ENCODE peak calls at places on chromosomes 3 and 15, in ten cellular contexts. S is Calu3; A is fibroblast of villous mesenchyme; J is IMR-90; X is dorsolateral prefrontal cortex; H is activated CD8-positive, alpha-beta T cell treated with anti-CD3 and anti-CD28 coated beads for 36 hours; K is neural crest cell; F is fibroblast of the aortic adventitia; R is OCI-LY7; C is ascending aorta. W is an unnamed sample.

GRCh38 chr15:100033140-100033857 is 300.1 kb upstream of the LYSMD4 start:
- DNase-seq in F (peak; percentile 54), C (no peak), J (peak; percentile 41), H (no peak), R (no peak), X (no peak), A (peak; percentile 71), K (no peak), S (no peak), W (no peak)

GRCh38 chr3:18079739-18080138 is 337.3 kb upstream of the TBC1D5 start:
- DNase-seq in S (no peak), X (no peak), J (peak; percentile 2), R (no peak), C (no peak), K (no peak), A (no peak), F (peak; percentile 30), H (no peak), W (no peak)

GRCh38 chr3:152519376-152519775 is 250.6 kb downstream of the MBNL1 start:
- DNase-seq in J (no peak), H (no peak), R (no peak), X (no peak), F (no peak), C (no peak), S (no peak), K (no peak), A (no peak), W (no peak)

GRCh38 chr3:93973160-93974126 is at the start of gene PROS1:
- DNase-seq in K (peak; percentile 63), F (peak; percentile 91), J (peak; percentile 68), R (peak; percentile 58), X (peak; percentile 61), S (peak; percentile 49), H (peak; percentile 63), C (peak; percentile 94), A (peak; percentile 87), W (peak; percentile 87)

GRCh38 chr15:55742927-55743614 is at the start of gene PRTG:
- DNase-seq in A (peak; percentile 87), H (no peak), S (peak; percentile 86), F (peak; percentile 75), J (peak; percentile 69), X (peak; percentile 39), R (no peak), C (peak; percentile 78), K (peak; percentile 96), W (peak; percentile 68)

GRCh38 chr15:65306551-65306950 is 2.1 kb downstream of the RNU5B-1 start:
- DNase-seq in H (no peak), K (no peak), F (no peak), J (no peak), X (no peak), C (no peak), R (no peak), A (no peak), S (no peak), W (no peak)

GRCh38 chr3:169041677-169042171 is 621.8 kb downstream of the MECOM start:
- DNase-seq in J (peak; percentile 80), F (peak; percentile 78), H (no peak), X (no peak), R (no peak), A (peak; percentile 75), K (no peak), S (no peak), C (no peak), W (no peak)

GRCh38 chr15:100809151-100809550 is 70.5 kb upstream of the ALDH1A3 start:
- DNase-seq in J (no peak), A (no peak), R (no peak), C (no peak), S (no peak), F (peak; percentile 28), H (no peak), X (no peak), K (no peak), W (no peak)

GRCh38 chr15:66898656-66899402 is 166.6 kb upstream of the SMAD3 start:
- DNase-seq in S (no peak), J (no peak), R (no peak), X (no peak), A (no peak), C (no peak), F (no peak), H (no peak), K (no peak), W (no peak)

GRCh38 chr15:42650208-42651066 is 75.0 kb downstream of the STARD9 start:
- DNase-seq in A (peak; percentile 87), H (peak; percentile 83), K (peak; percentile 50), X (peak; percentile 62), C (peak; percentile 74), F (peak; percentile 87), S (peak; percentile 36), J (peak; percentile 88), R (peak; percentile 80), W (peak; percentile 67)

GRCh38 chr3:128794067-128794768 is 68.2 kb downstream of the RAB7A start:
- DNase-seq in X (no peak), S (no peak), A (peak; percentile 52), C (no peak), R (no peak), J (peak; percentile 86), F (peak; percentile 67), K (no peak), H (peak; percentile 67), W (no peak)

DNA sequence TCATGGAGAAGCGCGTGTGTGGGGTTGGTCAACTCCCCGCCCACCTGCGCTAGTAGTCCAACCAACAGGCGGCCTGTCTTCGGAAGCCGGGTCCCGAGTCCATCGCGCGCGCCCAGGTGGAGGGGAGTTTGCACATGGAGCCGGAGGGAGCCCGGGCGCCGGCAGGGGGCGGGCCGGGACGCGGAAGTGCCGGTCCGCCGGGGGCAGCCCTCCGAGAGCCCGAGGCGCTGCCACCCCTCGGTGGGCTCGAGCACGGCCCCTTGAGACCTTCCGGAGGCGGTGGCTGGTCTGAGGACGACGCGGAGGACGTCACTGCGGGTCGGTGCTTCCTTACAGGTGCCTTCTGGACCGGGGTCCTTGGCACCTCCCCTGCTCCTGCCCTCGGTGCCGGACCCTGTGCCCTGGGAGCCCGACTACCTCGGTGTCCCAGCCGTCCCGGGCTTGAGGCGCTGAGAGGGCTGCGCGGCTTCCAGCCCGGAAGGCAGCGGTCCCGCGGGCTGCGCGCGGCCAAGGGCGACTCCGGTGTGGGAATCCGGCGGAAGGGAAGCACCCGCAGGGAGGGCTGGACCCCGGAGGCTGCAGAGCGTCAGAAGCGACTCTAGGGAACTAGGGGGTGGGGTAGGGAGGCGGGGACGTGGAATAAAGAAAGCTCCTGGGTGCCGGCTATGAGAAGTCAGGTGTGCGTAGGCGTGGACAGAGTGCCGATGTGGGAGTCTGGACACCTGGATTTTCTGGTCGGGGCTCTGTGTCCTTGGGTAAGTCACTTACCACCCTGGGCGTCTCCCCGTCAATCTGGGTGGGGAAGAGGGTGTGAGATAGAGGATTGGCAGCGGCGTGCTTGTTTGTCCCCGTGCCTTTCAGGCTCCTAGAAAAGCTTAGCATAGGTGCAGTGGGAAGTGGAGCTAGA is 212.3 kb downstream of the FGF12 start:
- DNase-seq in K (peak; percentile 29), X (peak; percentile 45), H (peak; percentile 1), A (no peak), S (peak; percentile 93), J (no peak), C (no peak), F (no peak), R (no peak), W (peak; percentile 29)
- TF ChIP-seq CTCF in K (peak; percentile 62), X (no peak), H (no peak), A (no peak), S (peak; percentile 82), J (no peak), C (no peak), F (no peak), R (no peak), W (no peak)

DNA sequence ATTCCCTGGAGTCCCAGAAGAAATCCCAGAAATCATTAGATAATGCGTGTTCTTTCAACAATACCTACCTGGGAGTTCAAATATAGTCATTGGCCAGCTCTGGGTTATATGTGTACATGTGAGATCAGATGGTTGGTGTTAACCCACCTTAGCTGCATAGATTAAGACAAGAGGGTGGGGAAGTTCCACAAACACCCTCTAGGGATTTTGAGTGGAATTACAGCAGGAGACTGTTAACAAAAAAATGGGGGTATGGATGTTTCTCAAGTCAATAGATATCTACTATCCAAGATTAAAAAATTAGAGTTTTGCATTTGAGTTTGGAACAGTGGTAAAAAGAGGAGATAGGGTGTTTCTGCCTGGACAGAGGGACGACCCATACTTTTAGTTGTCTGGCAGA is 282.5 kb upstream of the CNTN3 start:
- DNase-seq in A (no peak), R (no peak), J (no peak), F (no peak), K (no peak), H (no peak), C (no peak), X (no peak), S (no peak), W (no peak)
- TF ChIP-seq CTCF in A (no peak), R (peak; percentile 55), J (peak; percentile 34), F (peak; percentile 27), K (peak; percentile 52), H (no peak), C (no peak), X (peak; percentile 14), S (no peak), W (peak; percentile 45)

DNA sequence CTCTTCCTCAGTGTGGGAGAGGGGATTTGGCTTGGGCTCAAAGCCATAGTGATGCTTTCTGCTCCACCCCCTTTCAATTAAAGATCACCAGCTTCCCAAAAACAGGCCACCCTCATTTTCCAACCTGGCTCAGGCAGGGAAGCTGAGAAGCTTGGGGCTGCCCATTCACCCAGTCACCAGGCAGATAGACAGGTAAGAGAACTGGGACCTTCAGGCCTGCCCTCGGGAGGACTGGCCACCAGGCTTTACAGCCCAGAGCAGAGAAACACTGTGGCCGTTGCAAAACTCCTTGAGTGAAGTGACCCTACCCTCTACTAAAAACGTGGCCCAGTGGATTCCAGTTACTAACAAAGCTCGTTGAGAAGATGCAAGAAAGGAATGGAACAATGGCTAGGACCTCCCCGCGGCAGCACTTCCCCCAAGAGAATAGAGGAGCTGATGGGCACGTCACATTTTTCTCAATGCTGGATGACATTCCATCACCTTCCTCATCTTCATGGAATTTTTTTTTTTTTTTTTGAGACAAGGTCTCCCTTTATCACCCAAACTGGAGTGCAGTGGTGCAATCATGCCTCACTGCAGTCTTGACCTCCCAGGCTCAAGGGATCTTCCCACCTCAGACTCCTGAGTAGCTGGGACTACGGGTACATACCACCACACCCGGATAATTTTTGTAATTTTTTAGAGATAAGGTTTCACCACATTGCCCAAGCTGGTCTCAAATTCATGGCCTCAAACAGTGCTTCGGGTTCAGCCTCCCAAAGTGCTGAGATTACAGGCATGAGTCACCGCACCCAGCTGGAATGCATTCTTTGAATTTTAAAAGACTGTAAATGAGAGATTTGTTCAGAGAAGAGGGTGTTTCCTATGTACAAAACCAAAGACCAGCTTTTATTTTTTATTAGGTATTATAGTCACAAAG is 37.9 kb downstream of the LIPC start:
- DNase-seq in C (no peak), R (no peak), J (peak; percentile 97), S (peak; percentile 86), A (peak; percentile 98), H (peak; percentile 60), K (no peak), F (peak; percentile 99), X (no peak), W (no peak)
- TF ChIP-seq CTCF in C (no peak), R (no peak), J (no peak), S (no peak), A (no peak), H (no peak), K (no peak), F (no peak), X (no peak), W (no peak)

DNA sequence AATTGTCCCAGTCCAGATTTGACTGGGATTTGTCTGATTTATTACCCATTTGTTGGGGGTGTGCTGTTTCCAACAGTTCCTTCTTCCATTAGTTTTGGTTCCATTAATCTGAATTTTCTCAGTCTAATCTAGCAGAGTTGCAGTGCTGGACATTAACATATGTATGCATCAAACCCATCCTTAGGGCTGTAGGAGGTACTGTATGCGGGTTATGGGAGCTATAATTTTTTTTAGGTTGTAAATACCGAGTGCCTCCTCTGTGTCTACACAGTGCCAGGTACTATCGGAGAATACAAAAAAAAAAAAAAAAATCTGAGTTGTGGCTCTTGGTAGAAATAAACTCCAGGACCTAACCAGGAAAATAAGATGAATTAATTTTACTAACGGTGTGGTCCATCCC is 133.8 kb downstream of the LIPC start:
- DNase-seq in A (no peak), C (no peak), K (no peak), J (no peak), S (no peak), H (no peak), F (no peak), X (no peak), R (no peak), W (no peak)
- TF ChIP-seq CTCF in A (no peak), C (no peak), K (no peak), J (no peak), S (no peak), H (no peak), F (peak; percentile 4), X (no peak), R (no peak), W (no peak)